ENCODE peak calls at places on chromosomes 11 and 22, in six cellular contexts. Z, O, D, E, L and H are unnamed samples.

GRCh38 chr11:66046901-66047300 is 2.1 kb downstream of the GAL3ST3 start:
- DNase-seq in Z (no peak), O (no peak), D (no peak), E (no peak), L (no peak), H (no peak)

GRCh38 chr11:118448294-118448693 is 12.0 kb downstream of the KMT2A start:
- DNase-seq in Z (no peak), O (no peak), D (no peak), E (no peak), L (no peak), H (no peak)

GRCh38 chr22:25420925-25421904 is 143.3 kb upstream of the GRK3 start:
- DNase-seq in Z (no peak), O (no peak), D (no peak), E (no peak), L (no peak), H (peak)

GRCh38 chr22:25475554-25476022 is 88.9 kb upstream of the GRK3 start:
- DNase-seq in Z (no peak), O (no peak), D (no peak), E (peak), L (no peak), H (no peak)

GRCh38 chr11:119051440-119052162 is 5.4 kb downstream of the HYOU1 start:
- DNase-seq in Z (no peak), O (no peak), D (no peak), E (no peak), L (no peak), H (no peak)

GRCh38 chr11:2825261-2825885 is 60.2 kb downstream of the CDKN1C start:
- DNase-seq in Z (peak), O (no peak), D (peak), E (no peak), L (peak), H (no peak)

GRCh38 chr11:78061088-78061920 is 2.4 kb upstream of the THRSP start:
- DNase-seq in Z (peak), O (no peak), D (no peak), E (no peak), L (peak), H (peak)

GRCh38 chr22:27672721-27673387 is 128.7 kb downstream of the MN1 start:
- DNase-seq in Z (no peak), O (no peak), D (no peak), E (no peak), L (no peak), H (no peak)

GRCh38 chr11:8838248-8838647 is 72.7 kb upstream of the AKIP1 start:
- DNase-seq in Z (no peak), O (no peak), D (no peak), E (no peak), L (no peak), H (no peak)

GRCh38 chr22:30249049-30250038 is 2.8 kb upstream of the LIF start:
- DNase-seq in Z (no peak), O (no peak), D (peak), E (no peak), L (peak), H (no peak)

GRCh38 chr11:13333456-13333957 is 55.9 kb downstream of the BMAL1 start:
- DNase-seq in Z (no peak), O (no peak), D (peak), E (no peak), L (no peak), H (no peak)

GRCh38 chr11:27507561-27508322 is 1.2 kb upstream of the LIN7C start:
- DNase-seq in Z (no peak), O (no peak), D (no peak), E (no peak), L (no peak), H (no peak)

GRCh38 chr11:120547301-120547700 is 35.8 kb downstream of the GRIK4 start:
- DNase-seq in Z (no peak), O (no peak), D (no peak), E (no peak), L (no peak), H (no peak)

GRCh38 chr11:97557399-97557798 is 1167.6 kb downstream of the JRKL start:
- DNase-seq in Z (no peak), O (no peak), D (no peak), E (no peak), L (no peak), H (no peak)

GRCh38 chr11:18697581-18697980 is 998 bp upstream of the TMEM86A start:
- DNase-seq in Z (no peak), O (no peak), D (no peak), E (no peak), L (no peak), H (no peak)

GRCh38 chr11:126655807-126656128 is 300.3 kb downstream of the ST3GAL4 start:
- DNase-seq in Z (no peak), O (no peak), D (no peak), E (no peak), L (no peak), H (no peak)

GRCh38 chr11:27497284-27497866 is 9.2 kb downstream of the LIN7C start:
- DNase-seq in Z (no peak), O (no peak), D (no peak), E (no peak), L (no peak), H (peak)